ENCODE peak calls at places on chromosomes 4 and X, in five cellular contexts. One of them, this sample, is unnamed.

GRCh38 chrX:46573331-46573895 is at the start of gene CHST7:
- DNase-seq in PC-9: no peak
- DNase-seq in NCI-H2171 treated with DMSO at 0.1 percent for 48 hours: peak; percentile 57
- DNase-seq in AG08396: peak; percentile 77
- DNase-seq in stimulated activated CD4-positive, alpha-beta T cell treated with anti-CD3 and anti-CD28 coated beads, TNF-alpha, amount 100 ng/mL, for 1 hour: peak; percentile 42
- DNase-seq in this sample: peak; percentile 62

GRCh38 chr4:57102050-57102564 is 8.1 kb downstream of the IGFBP7 start:
- DNase-seq in PC-9: no peak
- DNase-seq in stimulated activated CD4-positive, alpha-beta T cell treated with anti-CD3 and anti-CD28 coated beads, TNF-alpha, amount 100 ng/mL, for 1 hour: no peak
- DNase-seq in NCI-H2171 treated with DMSO at 0.1 percent for 48 hours: no peak
- DNase-seq in AG08396: no peak
- DNase-seq in this sample: peak; percentile 90

GRCh38 chr4:21768349-21769310 is 179.9 kb downstream of the KCNIP4 start:
- DNase-seq in stimulated activated CD4-positive, alpha-beta T cell treated with anti-CD3 and anti-CD28 coated beads, TNF-alpha, amount 100 ng/mL, for 1 hour: no peak
- DNase-seq in NCI-H2171 treated with DMSO at 0.1 percent for 48 hours: peak; percentile 16
- DNase-seq in PC-9: no peak
- DNase-seq in AG08396: peak; percentile 15
- DNase-seq in this sample: peak; percentile 74

GRCh38 chr4:80184053-80184790 is 13.1 kb upstream of the PRDM8 start:
- DNase-seq in stimulated activated CD4-positive, alpha-beta T cell treated with anti-CD3 and anti-CD28 coated beads, TNF-alpha, amount 100 ng/mL, for 1 hour: peak; percentile 94
- DNase-seq in NCI-H2171 treated with DMSO at 0.1 percent for 48 hours: peak; percentile 75
- DNase-seq in AG08396: peak; percentile 95
- DNase-seq in PC-9: no peak
- DNase-seq in this sample: peak; percentile 80

GRCh38 chrX:40260123-40260751 is 162.5 kb upstream of the BCOR start:
- DNase-seq in AG08396: no peak
- DNase-seq in stimulated activated CD4-positive, alpha-beta T cell treated with anti-CD3 and anti-CD28 coated beads, TNF-alpha, amount 100 ng/mL, for 1 hour: no peak
- DNase-seq in PC-9: no peak
- DNase-seq in NCI-H2171 treated with DMSO at 0.1 percent for 48 hours: peak; percentile 26
- DNase-seq in this sample: no peak

GRCh38 chr4:41202356-41202755 is 12.0 kb downstream of the APBB2 start:
- DNase-seq in NCI-H2171 treated with DMSO at 0.1 percent for 48 hours: no peak
- DNase-seq in AG08396: no peak
- DNase-seq in PC-9: no peak
- DNase-seq in stimulated activated CD4-positive, alpha-beta T cell treated with anti-CD3 and anti-CD28 coated beads, TNF-alpha, amount 100 ng/mL, for 1 hour: no peak
- DNase-seq in this sample: no peak

GRCh38 chr4:9904976-9905587 is 116.2 kb downstream of the SLC2A9 start:
- DNase-seq in PC-9: peak; percentile 46
- DNase-seq in NCI-H2171 treated with DMSO at 0.1 percent for 48 hours: no peak
- DNase-seq in stimulated activated CD4-positive, alpha-beta T cell treated with anti-CD3 and anti-CD28 coated beads, TNF-alpha, amount 100 ng/mL, for 1 hour: no peak
- DNase-seq in AG08396: no peak
- DNase-seq in this sample: peak; percentile 83

GRCh38 chrX:53056292-53056691 is 7.7 kb downstream of the GPR173 start:
- DNase-seq in stimulated activated CD4-positive, alpha-beta T cell treated with anti-CD3 and anti-CD28 coated beads, TNF-alpha, amount 100 ng/mL, for 1 hour: no peak
- DNase-seq in AG08396: no peak
- DNase-seq in PC-9: no peak
- DNase-seq in NCI-H2171 treated with DMSO at 0.1 percent for 48 hours: no peak
- DNase-seq in this sample: no peak

GRCh38 chr4:22744478-22745062 is 51.8 kb downstream of the GBA3 start:
- DNase-seq in PC-9: no peak
- DNase-seq in NCI-H2171 treated with DMSO at 0.1 percent for 48 hours: no peak
- DNase-seq in stimulated activated CD4-positive, alpha-beta T cell treated with anti-CD3 and anti-CD28 coated beads, TNF-alpha, amount 100 ng/mL, for 1 hour: no peak
- DNase-seq in AG08396: no peak
- DNase-seq in this sample: peak; percentile 13

GRCh38 chrX:110204986-110205385 is 112.9 kb downstream of the AMMECR1 start:
- DNase-seq in NCI-H2171 treated with DMSO at 0.1 percent for 48 hours: no peak
- DNase-seq in PC-9: no peak
- DNase-seq in AG08396: no peak
- DNase-seq in stimulated activated CD4-positive, alpha-beta T cell treated with anti-CD3 and anti-CD28 coated beads, TNF-alpha, amount 100 ng/mL, for 1 hour: no peak
- DNase-seq in this sample: peak; percentile 28

GRCh38 chr4:7059673-7060072 is 8.2 kb downstream of the GRPEL1 start:
- DNase-seq in AG08396: no peak
- DNase-seq in PC-9: no peak
- DNase-seq in NCI-H2171 treated with DMSO at 0.1 percent for 48 hours: no peak
- DNase-seq in stimulated activated CD4-positive, alpha-beta T cell treated with anti-CD3 and anti-CD28 coated beads, TNF-alpha, amount 100 ng/mL, for 1 hour: no peak
- DNase-seq in this sample: no peak

GRCh38 chr4:5365071-5366008 is 314.1 kb downstream of the STK32B start:
- DNase-seq in AG08396: no peak
- DNase-seq in NCI-H2171 treated with DMSO at 0.1 percent for 48 hours: no peak
- DNase-seq in PC-9: peak; percentile 63
- DNase-seq in stimulated activated CD4-positive, alpha-beta T cell treated with anti-CD3 and anti-CD28 coated beads, TNF-alpha, amount 100 ng/mL, for 1 hour: no peak
- DNase-seq in this sample: peak; percentile 95

This sample was measured in kidney tubule cell.